ENCODE peak calls at places on chromosomes 5 and 9, in ten cellular contexts. B, U, H, V, X, Y, Z, K, J and E are unnamed samples.

GRCh38 chr5:1703352-1704050 is 96.1 kb downstream of the MRPL36 start:
- DNase-seq in K (no peak), B (no peak), X (no peak), U (no peak), J (no peak), V (no peak), H (no peak), Y (no peak), Z (no peak), E (no peak)

GRCh38 chr5:54558362-54558761 is 40.8 kb downstream of the SNX18 start:
- DNase-seq in J (no peak), Y (no peak), V (no peak), H (no peak), K (no peak), X (no peak), Z (no peak), B (no peak), U (no peak), E (no peak)

GRCh38 chr5:1118738-1119137 is 6.9 kb upstream of the SLC12A7 start:
- DNase-seq in Y (peak; percentile 71), B (no peak), V (no peak), U (no peak), H (no peak), J (no peak), Z (no peak), K (no peak), X (no peak), E (peak; percentile 60)

GRCh38 chr9:136723362-136723976 is 11.1 kb downstream of the DIPK1B start:
- DNase-seq in K (no peak), X (no peak), H (no peak), Z (no peak), V (no peak), J (no peak), Y (no peak), U (no peak), B (no peak), E (peak; percentile 36)

GRCh38 chr9:846852-847251 is 5.4 kb downstream of the DMRT1 start:
- DNase-seq in J (no peak), V (no peak), X (no peak), B (no peak), U (no peak), Y (peak; percentile 10), K (no peak), H (no peak), Z (peak; percentile 69), E (no peak)

GRCh38 chr5:115599502-115599901 is 2.8 kb downstream of the TICAM2 start:
- DNase-seq in J (peak; percentile 60), H (peak; percentile 74), Z (peak; percentile 32), U (no peak), X (no peak), B (no peak), V (no peak), Y (no peak), K (peak; percentile 88), E (peak; percentile 46)

GRCh38 chr9:89781838-89782237 is 177.0 kb downstream of the GADD45G start:
- DNase-seq in Y (no peak), B (no peak), H (no peak), J (peak; percentile 33), V (no peak), U (no peak), Z (no peak), K (peak; percentile 43), X (no peak), E (peak; percentile 65)

GRCh38 chr5:128101676-128102075 is 18.1 kb downstream of the SLC12A2 start:
- DNase-seq in Y (no peak), Z (no peak), J (no peak), H (no peak), V (no peak), X (no peak), U (no peak), K (no peak), B (no peak), E (no peak)

GRCh38 chr5:77437194-77437593 is 54.9 kb downstream of the WDR41 start:
- DNase-seq in U (no peak), V (no peak), X (no peak), J (no peak), B (no peak), K (no peak), Z (peak; percentile 17), H (no peak), Y (no peak), E (no peak)

GRCh38 chr5:43555895-43556606 is 826 bp downstream of the PAIP1 start:
- DNase-seq in K (peak; percentile 21), X (no peak), Y (peak; percentile 73), J (peak; percentile 57), V (no peak), Z (peak; percentile 60), U (peak; percentile 83), H (peak; percentile 74), B (peak; percentile 77), E (peak; percentile 67)

GRCh38 chr5:133977858-133978257 is 9.4 kb upstream of the C5orf15 start:
- DNase-seq in H (peak; percentile 66), J (no peak), B (no peak), Z (no peak), X (no peak), U (no peak), Y (no peak), K (no peak), V (peak; percentile 42), E (no peak)

GRCh38 chr9:96856363-96857286 is 2.3 kb upstream of the ZNF782 start:
- DNase-seq in X (peak; percentile 50), Z (peak; percentile 77), U (peak; percentile 88), Y (peak; percentile 72), V (peak; percentile 31), J (peak; percentile 54), B (peak; percentile 68), K (peak; percentile 62), H (peak; percentile 86), E (peak; percentile 73)

GRCh38 chr5:16515532-16515931 is 49.9 kb upstream of the ZNF622 start:
- DNase-seq in J (no peak), X (no peak), V (no peak), Z (no peak), Y (no peak), K (no peak), H (no peak), B (no peak), U (no peak), E (no peak)

GRCh38 chr5:169944922-169945675 is 35.2 kb downstream of the INSYN2B start:
- DNase-seq in J (peak; percentile 25), K (no peak), H (peak; percentile 28), V (no peak), X (no peak), B (no peak), Y (no peak), U (no peak), Z (peak; percentile 30), E (no peak)

GRCh38 chr9:4678679-4679267 is 596 bp upstream of the CDC37L1 start:
- DNase-seq in U (no peak), J (no peak), Z (no peak), B (no peak), K (peak; percentile 47), V (no peak), X (peak; percentile 6), H (peak; percentile 66), Y (no peak), E (peak; percentile 78)

GRCh38 chr9:136791466-136792276 is 527 bp downstream of the TMEM141 start:
- DNase-seq in U (peak; percentile 89), B (peak; percentile 82), K (peak; percentile 47), J (no peak), V (no peak), H (peak; percentile 53), X (peak; percentile 60), Y (peak; percentile 85), Z (peak; percentile 90), E (peak; percentile 70)

GRCh38 chr9:125559194-125559593 is 147.8 kb downstream of the MAPKAP1 start:
- DNase-seq in X (no peak), U (no peak), Z (no peak), B (no peak), V (no peak), J (no peak), K (no peak), H (no peak), Y (no peak), E (no peak)

GRCh38 chr5:179224741-179225140 is 120.5 kb downstream of the ADAMTS2 start:
- DNase-seq in U (peak; percentile 24), H (no peak), B (peak; percentile 33), Y (no peak), V (no peak), Z (no peak), K (no peak), X (no peak), J (no peak), E (no peak)

GRCh38 chr5:128632264-128632663 is 94.2 kb upstream of the FBN2 start:
- DNase-seq in J (no peak), B (no peak), Z (peak; percentile 59), V (no peak), X (no peak), K (no peak), U (no peak), H (no peak), Y (no peak), E (peak; percentile 8)

GRCh38 chr9:113599647-113600476 is 136.3 kb downstream of the RGS3 start:
- DNase-seq in K (no peak), J (no peak), H (peak; percentile 73), U (no peak), B (no peak), V (no peak), Z (peak; percentile 36), X (no peak), Y (no peak), E (no peak)

GRCh38 chr5:101689306-101689705 is 606.8 kb downstream of the SLCO4C1 start:
- DNase-seq in Y (no peak), H (no peak), K (no peak), J (no peak), B (no peak), U (no peak), Z (no peak), X (no peak), V (no peak), E (no peak)

GRCh38 chr9:34046784-34047379 is 1.8 kb downstream of the UBAP2 start:
- DNase-seq in V (no peak), Y (no peak), J (no peak), H (peak; percentile 31), Z (peak; percentile 53), K (peak; percentile 56), U (peak; percentile 44), X (no peak), B (no peak), E (peak; percentile 74)

GRCh38 chr9:33988219-33988890 is 60.3 kb downstream of the UBAP2 start:
- DNase-seq in Y (no peak), U (peak; percentile 71), X (peak; percentile 3), V (no peak), B (no peak), K (no peak), H (no peak), Z (peak; percentile 73), J (peak; percentile 73), E (no peak)

GRCh38 chr9:69549310-69550202 is 122.6 kb downstream of the APBA1 start:
- DNase-seq in Y (peak; percentile 29), K (peak; percentile 8), B (no peak), X (no peak), J (peak; percentile 44), V (peak; percentile 23), H (peak; percentile 71), Z (peak; percentile 62), U (no peak), E (peak; percentile 41)

GRCh38 chr5:9833871-9834270 is 203.7 kb upstream of the TAS2R1 start:
- DNase-seq in K (no peak), V (no peak), J (no peak), X (no peak), B (no peak), U (no peak), H (no peak), Y (no peak), Z (no peak), E (no peak)

GRCh38 chr5:146753618-146754123 is 124.9 kb downstream of the PPP2R2B start:
- DNase-seq in U (no peak), K (no peak), Y (no peak), Z (no peak), J (no peak), V (no peak), X (no peak), H (no peak), B (no peak), E (no peak)

GRCh38 chr5:37722236-37723146 is 117.3 kb downstream of the GDNF start:
- DNase-seq in Y (peak; percentile 32), J (peak; percentile 11), Z (peak; percentile 67), X (no peak), V (peak; percentile 91), B (no peak), U (peak; percentile 63), H (peak; percentile 92), K (peak; percentile 89), E (peak; percentile 90)

GRCh38 chr5:33828611-33829286 is 63.0 kb downstream of the ADAMTS12 start:
- DNase-seq in X (no peak), H (no peak), J (no peak), V (no peak), U (no peak), K (no peak), Y (no peak), B (no peak), Z (no peak), E (no peak)